ENCODE peak calls at places on chromosomes 7 and 10, in ten cellular contexts. One of them, this sample, is unnamed.

GRCh38 chr10:50594012-50594411 is 29.7 kb downstream of the SGMS1 start:
- DNase-seq in endodermal cell: no peak
- DNase-seq in Peyer's patch: no peak
- DNase-seq in heart left ventricle: no peak
- DNase-seq in right atrium auricular region: no peak
- DNase-seq in GM10248: no peak
- DNase-seq in astrocyte of the spinal cord: peak
- DNase-seq in cardiac fibroblast: peak
- DNase-seq in choroid plexus epithelial cell: peak
- DNase-seq in RWPE1: no peak
- DNase-seq in this sample: peak

GRCh38 chr7:26937956-26938623 is 73.7 kb upstream of the SKAP2 start:
- DNase-seq in endodermal cell: no peak
- DNase-seq in Peyer's patch: no peak
- DNase-seq in heart left ventricle: no peak
- DNase-seq in right atrium auricular region: no peak
- DNase-seq in GM10248: no peak
- DNase-seq in astrocyte of the spinal cord: no peak
- DNase-seq in cardiac fibroblast: no peak
- DNase-seq in choroid plexus epithelial cell: no peak
- DNase-seq in RWPE1: peak
- DNase-seq in this sample: no peak

GRCh38 chr10:93841930-93842329 is 51.8 kb upstream of the SLC35G1 start:
- DNase-seq in endodermal cell: peak
- DNase-seq in Peyer's patch: no peak
- DNase-seq in heart left ventricle: no peak
- DNase-seq in right atrium auricular region: no peak
- DNase-seq in GM10248: no peak
- DNase-seq in astrocyte of the spinal cord: no peak
- DNase-seq in cardiac fibroblast: no peak
- DNase-seq in choroid plexus epithelial cell: no peak
- DNase-seq in RWPE1: no peak
- DNase-seq in this sample: no peak

GRCh38 chr10:7445474-7446135 is 34.8 kb upstream of the SFMBT2 start:
- DNase-seq in endodermal cell: no peak
- DNase-seq in Peyer's patch: no peak
- DNase-seq in heart left ventricle: no peak
- DNase-seq in right atrium auricular region: no peak
- DNase-seq in GM10248: peak
- DNase-seq in astrocyte of the spinal cord: no peak
- DNase-seq in cardiac fibroblast: no peak
- DNase-seq in choroid plexus epithelial cell: no peak
- DNase-seq in RWPE1: no peak
- DNase-seq in this sample: no peak

GRCh38 chr10:11242443-11243386 is 225.0 kb downstream of the CELF2 start:
- DNase-seq in endodermal cell: no peak
- DNase-seq in Peyer's patch: no peak
- DNase-seq in heart left ventricle: peak
- DNase-seq in right atrium auricular region: no peak
- DNase-seq in GM10248: peak
- DNase-seq in astrocyte of the spinal cord: peak
- DNase-seq in cardiac fibroblast: peak
- DNase-seq in choroid plexus epithelial cell: peak
- DNase-seq in RWPE1: no peak
- DNase-seq in this sample: peak

GRCh38 chr7:158093156-158093796 is 494.3 kb downstream of the PTPRN2 start:
- DNase-seq in endodermal cell: peak
- DNase-seq in Peyer's patch: no peak
- DNase-seq in heart left ventricle: no peak
- DNase-seq in right atrium auricular region: no peak
- DNase-seq in GM10248: no peak
- DNase-seq in astrocyte of the spinal cord: no peak
- DNase-seq in cardiac fibroblast: no peak
- DNase-seq in choroid plexus epithelial cell: no peak
- DNase-seq in RWPE1: no peak
- DNase-seq in this sample: no peak

GRCh38 chr7:1647961-1648631 is 22.0 kb upstream of the ELFN1 start:
- DNase-seq in endodermal cell: peak
- DNase-seq in Peyer's patch: peak
- DNase-seq in heart left ventricle: peak
- DNase-seq in right atrium auricular region: peak
- DNase-seq in GM10248: no peak
- DNase-seq in astrocyte of the spinal cord: no peak
- DNase-seq in cardiac fibroblast: no peak
- DNase-seq in choroid plexus epithelial cell: no peak
- DNase-seq in RWPE1: no peak
- DNase-seq in this sample: no peak

GRCh38 chr10:59536151-59536550 is 173.5 kb downstream of the SLC16A9 start:
- DNase-seq in endodermal cell: no peak
- DNase-seq in Peyer's patch: no peak
- DNase-seq in heart left ventricle: no peak
- DNase-seq in right atrium auricular region: no peak
- DNase-seq in GM10248: no peak
- DNase-seq in astrocyte of the spinal cord: peak
- DNase-seq in cardiac fibroblast: peak
- DNase-seq in choroid plexus epithelial cell: peak
- DNase-seq in RWPE1: peak
- DNase-seq in this sample: peak

GRCh38 chr10:2477154-2477553 is 590.2 kb upstream of the PFKP start:
- DNase-seq in endodermal cell: peak
- DNase-seq in Peyer's patch: no peak
- DNase-seq in heart left ventricle: no peak
- DNase-seq in right atrium auricular region: no peak
- DNase-seq in GM10248: no peak
- DNase-seq in astrocyte of the spinal cord: no peak
- DNase-seq in cardiac fibroblast: no peak
- DNase-seq in choroid plexus epithelial cell: no peak
- DNase-seq in RWPE1: no peak
- DNase-seq in this sample: no peak

GRCh38 chr10:26622891-26623290 is 74.6 kb upstream of the PDSS1 start:
- DNase-seq in endodermal cell: no peak
- DNase-seq in Peyer's patch: no peak
- DNase-seq in heart left ventricle: no peak
- DNase-seq in right atrium auricular region: no peak
- DNase-seq in GM10248: no peak
- DNase-seq in astrocyte of the spinal cord: no peak
- DNase-seq in cardiac fibroblast: no peak
- DNase-seq in choroid plexus epithelial cell: no peak
- DNase-seq in RWPE1: no peak
- DNase-seq in this sample: no peak

GRCh38 chr7:17304926-17305325 is 6.5 kb downstream of the AHR start:
- DNase-seq in endodermal cell: no peak
- DNase-seq in Peyer's patch: no peak
- DNase-seq in heart left ventricle: no peak
- DNase-seq in right atrium auricular region: no peak
- DNase-seq in GM10248: no peak
- DNase-seq in astrocyte of the spinal cord: peak
- DNase-seq in cardiac fibroblast: peak
- DNase-seq in choroid plexus epithelial cell: peak
- DNase-seq in RWPE1: peak
- DNase-seq in this sample: peak

GRCh38 chr7:138116156-138116555 is 39.9 kb downstream of the AKR1D1 start:
- DNase-seq in endodermal cell: no peak
- DNase-seq in Peyer's patch: no peak
- DNase-seq in heart left ventricle: no peak
- DNase-seq in right atrium auricular region: no peak
- DNase-seq in GM10248: no peak
- DNase-seq in astrocyte of the spinal cord: peak
- DNase-seq in cardiac fibroblast: peak
- DNase-seq in choroid plexus epithelial cell: peak
- DNase-seq in RWPE1: peak
- DNase-seq in this sample: no peak

GRCh38 chr10:82643601-82644000 is 768.6 kb downstream of the NRG3 start:
- DNase-seq in endodermal cell: no peak
- DNase-seq in Peyer's patch: no peak
- DNase-seq in heart left ventricle: no peak
- DNase-seq in right atrium auricular region: no peak
- DNase-seq in GM10248: no peak
- DNase-seq in astrocyte of the spinal cord: no peak
- DNase-seq in cardiac fibroblast: peak
- DNase-seq in choroid plexus epithelial cell: no peak
- DNase-seq in RWPE1: no peak
- DNase-seq in this sample: peak

GRCh38 chr7:137609500-137609899 is 237.3 kb downstream of the DGKI start:
- DNase-seq in endodermal cell: no peak
- DNase-seq in Peyer's patch: no peak
- DNase-seq in heart left ventricle: no peak
- DNase-seq in right atrium auricular region: no peak
- DNase-seq in GM10248: no peak
- DNase-seq in astrocyte of the spinal cord: peak
- DNase-seq in cardiac fibroblast: peak
- DNase-seq in choroid plexus epithelial cell: no peak
- DNase-seq in RWPE1: no peak
- DNase-seq in this sample: peak

GRCh38 chr10:78385599-78385998 is 351.9 kb downstream of the RPS24 start:
- DNase-seq in endodermal cell: no peak
- DNase-seq in Peyer's patch: no peak
- DNase-seq in heart left ventricle: no peak
- DNase-seq in right atrium auricular region: no peak
- DNase-seq in GM10248: no peak
- DNase-seq in astrocyte of the spinal cord: no peak
- DNase-seq in cardiac fibroblast: no peak
- DNase-seq in choroid plexus epithelial cell: no peak
- DNase-seq in RWPE1: no peak
- DNase-seq in this sample: no peak

GRCh38 chr10:78384021-78384420 is 350.4 kb downstream of the RPS24 start:
- DNase-seq in endodermal cell: no peak
- DNase-seq in Peyer's patch: no peak
- DNase-seq in heart left ventricle: peak
- DNase-seq in right atrium auricular region: no peak
- DNase-seq in GM10248: no peak
- DNase-seq in astrocyte of the spinal cord: no peak
- DNase-seq in cardiac fibroblast: no peak
- DNase-seq in choroid plexus epithelial cell: no peak
- DNase-seq in RWPE1: no peak
- DNase-seq in this sample: no peak

GRCh38 chr10:78389419-78389818 is 355.8 kb downstream of the RPS24 start:
- DNase-seq in endodermal cell: no peak
- DNase-seq in Peyer's patch: no peak
- DNase-seq in heart left ventricle: peak
- DNase-seq in right atrium auricular region: no peak
- DNase-seq in GM10248: no peak
- DNase-seq in astrocyte of the spinal cord: no peak
- DNase-seq in cardiac fibroblast: no peak
- DNase-seq in choroid plexus epithelial cell: no peak
- DNase-seq in RWPE1: no peak
- DNase-seq in this sample: no peak

GRCh38 chr10:78388331-78389050 is 354.8 kb downstream of the RPS24 start:
- DNase-seq in endodermal cell: no peak
- DNase-seq in Peyer's patch: no peak
- DNase-seq in heart left ventricle: peak
- DNase-seq in right atrium auricular region: no peak
- DNase-seq in GM10248: no peak
- DNase-seq in astrocyte of the spinal cord: no peak
- DNase-seq in cardiac fibroblast: no peak
- DNase-seq in choroid plexus epithelial cell: no peak
- DNase-seq in RWPE1: no peak
- DNase-seq in this sample: no peak

GRCh38 chr10:78386495-78386894 is 352.8 kb downstream of the RPS24 start:
- DNase-seq in endodermal cell: no peak
- DNase-seq in Peyer's patch: no peak
- DNase-seq in heart left ventricle: peak
- DNase-seq in right atrium auricular region: no peak
- DNase-seq in GM10248: no peak
- DNase-seq in astrocyte of the spinal cord: no peak
- DNase-seq in cardiac fibroblast: no peak
- DNase-seq in choroid plexus epithelial cell: no peak
- DNase-seq in RWPE1: no peak
- DNase-seq in this sample: no peak
- TF ChIP-seq CTCF in endodermal cell: no peak
- TF ChIP-seq CTCF in Peyer's patch: no peak
- TF ChIP-seq CTCF in heart left ventricle: no peak
- TF ChIP-seq CTCF in right atrium auricular region: no peak
- TF ChIP-seq CTCF in GM10248: no peak
- TF ChIP-seq CTCF in astrocyte of the spinal cord: no peak
- TF ChIP-seq CTCF in cardiac fibroblast: no peak
- TF ChIP-seq CTCF in choroid plexus epithelial cell: no peak
- TF ChIP-seq CTCF in RWPE1: no peak
- TF ChIP-seq CTCF in this sample: no peak

DNA sequence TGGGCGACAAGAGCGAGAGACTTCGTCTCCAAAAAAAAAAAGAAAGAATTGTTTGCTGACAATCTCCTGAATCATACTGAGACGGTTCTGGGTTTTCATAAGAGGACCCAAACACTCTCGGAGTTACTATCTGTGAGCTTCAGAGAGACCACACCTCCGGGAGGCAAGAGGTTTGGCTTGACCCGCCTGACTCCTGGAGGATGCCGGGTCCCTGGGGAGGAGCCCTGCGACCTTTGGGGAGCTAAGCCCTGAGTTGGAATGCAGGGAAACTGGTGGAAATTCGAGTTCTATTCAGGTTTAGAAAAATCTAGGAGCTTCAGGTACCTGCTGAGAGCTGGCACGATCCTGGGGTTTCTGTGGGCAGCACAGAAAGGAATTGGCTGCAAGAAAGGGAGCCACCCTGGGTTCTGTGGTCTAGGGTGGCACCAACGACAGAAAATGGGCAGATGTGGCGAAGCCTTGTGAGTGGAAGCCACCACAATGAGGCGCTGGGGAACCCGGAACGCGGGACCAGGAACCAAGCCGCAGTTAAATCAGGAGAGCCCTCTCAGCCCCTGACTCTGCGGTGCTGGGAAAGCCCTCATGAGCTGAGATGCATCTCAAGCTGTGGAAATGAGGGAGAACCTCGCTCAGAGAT is 21.9 kb upstream of the GATAD1 start:
- DNase-seq in endodermal cell: peak
- DNase-seq in Peyer's patch: no peak
- DNase-seq in heart left ventricle: no peak
- DNase-seq in right atrium auricular region: no peak
- DNase-seq in GM10248: no peak
- DNase-seq in astrocyte of the spinal cord: no peak
- DNase-seq in cardiac fibroblast: no peak
- DNase-seq in choroid plexus epithelial cell: no peak
- DNase-seq in RWPE1: no peak
- DNase-seq in this sample: no peak
- TF ChIP-seq CTCF in endodermal cell: peak
- TF ChIP-seq CTCF in Peyer's patch: no peak
- TF ChIP-seq CTCF in heart left ventricle: no peak
- TF ChIP-seq CTCF in right atrium auricular region: no peak
- TF ChIP-seq CTCF in GM10248: no peak
- TF ChIP-seq CTCF in astrocyte of the spinal cord: no peak
- TF ChIP-seq CTCF in cardiac fibroblast: no peak
- TF ChIP-seq CTCF in choroid plexus epithelial cell: no peak
- TF ChIP-seq CTCF in RWPE1: no peak
- TF ChIP-seq CTCF in this sample: no peak

GRCh38 chr10:65555192-65555591 is 1370.6 kb upstream of the LRRTM3 start:
- DNase-seq in endodermal cell: peak
- DNase-seq in Peyer's patch: no peak
- DNase-seq in heart left ventricle: no peak
- DNase-seq in right atrium auricular region: no peak
- DNase-seq in GM10248: no peak
- DNase-seq in astrocyte of the spinal cord: no peak
- DNase-seq in cardiac fibroblast: no peak
- DNase-seq in choroid plexus epithelial cell: no peak
- DNase-seq in RWPE1: no peak
- DNase-seq in this sample: no peak
- TF ChIP-seq CTCF in endodermal cell: peak
- TF ChIP-seq CTCF in Peyer's patch: no peak
- TF ChIP-seq CTCF in heart left ventricle: no peak
- TF ChIP-seq CTCF in right atrium auricular region: no peak
- TF ChIP-seq CTCF in GM10248: no peak
- TF ChIP-seq CTCF in astrocyte of the spinal cord: no peak
- TF ChIP-seq CTCF in cardiac fibroblast: no peak
- TF ChIP-seq CTCF in choroid plexus epithelial cell: no peak
- TF ChIP-seq CTCF in RWPE1: no peak
- TF ChIP-seq CTCF in this sample: no peak

GRCh38 chr7:35801392-35802101 is 690 bp downstream of the SEPTIN7 start:
- DNase-seq in endodermal cell: peak
- DNase-seq in Peyer's patch: peak
- DNase-seq in heart left ventricle: peak
- DNase-seq in right atrium auricular region: peak
- DNase-seq in GM10248: peak
- DNase-seq in astrocyte of the spinal cord: peak
- DNase-seq in cardiac fibroblast: peak
- DNase-seq in choroid plexus epithelial cell: peak
- DNase-seq in RWPE1: peak
- DNase-seq in this sample: peak
- TF ChIP-seq CTCF in endodermal cell: peak
- TF ChIP-seq CTCF in Peyer's patch: peak
- TF ChIP-seq CTCF in heart left ventricle: peak
- TF ChIP-seq CTCF in right atrium auricular region: peak
- TF ChIP-seq CTCF in GM10248: peak
- TF ChIP-seq CTCF in astrocyte of the spinal cord: peak
- TF ChIP-seq CTCF in cardiac fibroblast: peak
- TF ChIP-seq CTCF in choroid plexus epithelial cell: peak
- TF ChIP-seq CTCF in RWPE1: peak
- TF ChIP-seq CTCF in this sample: peak

This sample was measured in foreskin fibroblast.